ENCODE peak calls at places on chromosome 17, in seven cellular contexts. One of them, this sample, is unnamed.

GRCh38 chr17:59830007-59830630 is 62.6 kb downstream of the TUBD1 start:
- DNase-seq in A172: peak
- DNase-seq in hypothalamus: no peak
- DNase-seq in hippocampal formation: no peak
- DNase-seq in GM18507: no peak
- DNase-seq in stimulated activated CD4-positive, alpha-beta T cell treated with anti-CD3 and anti-CD28 coated beads, Interleukin-4, amount 100 ng/mL, for 48 hours: no peak
- DNase-seq in astrocyte of the spinal cord: peak
- DNase-seq in this sample: no peak

GRCh38 chr17:50498021-50498874 is 10.0 kb upstream of the MYCBPAP start:
- DNase-seq in GM18507: no peak
- DNase-seq in astrocyte of the spinal cord: no peak
- DNase-seq in stimulated activated CD4-positive, alpha-beta T cell treated with anti-CD3 and anti-CD28 coated beads, Interleukin-4, amount 100 ng/mL, for 48 hours: no peak
- DNase-seq in A172: peak
- DNase-seq in hippocampal formation: no peak
- DNase-seq in hypothalamus: no peak
- DNase-seq in this sample: no peak

GRCh38 chr17:66627985-66628384 is 206.9 kb upstream of the CACNG5 start:
- DNase-seq in stimulated activated CD4-positive, alpha-beta T cell treated with anti-CD3 and anti-CD28 coated beads, Interleukin-4, amount 100 ng/mL, for 48 hours: no peak
- DNase-seq in A172: no peak
- DNase-seq in GM18507: no peak
- DNase-seq in hippocampal formation: no peak
- DNase-seq in hypothalamus: no peak
- DNase-seq in astrocyte of the spinal cord: peak
- DNase-seq in this sample: no peak

GRCh38 chr17:15935891-15936290 is 9.0 kb upstream of the ADORA2B start:
- DNase-seq in A172: no peak
- DNase-seq in hippocampal formation: no peak
- DNase-seq in GM18507: no peak
- DNase-seq in astrocyte of the spinal cord: no peak
- DNase-seq in stimulated activated CD4-positive, alpha-beta T cell treated with anti-CD3 and anti-CD28 coated beads, Interleukin-4, amount 100 ng/mL, for 48 hours: no peak
- DNase-seq in hypothalamus: no peak
- DNase-seq in this sample: no peak

GRCh38 chr17:9003355-9004131 is 17.8 kb upstream of the NTN1 start:
- DNase-seq in stimulated activated CD4-positive, alpha-beta T cell treated with anti-CD3 and anti-CD28 coated beads, Interleukin-4, amount 100 ng/mL, for 48 hours: no peak
- DNase-seq in astrocyte of the spinal cord: no peak
- DNase-seq in hypothalamus: no peak
- DNase-seq in hippocampal formation: no peak
- DNase-seq in GM18507: no peak
- DNase-seq in A172: no peak
- DNase-seq in this sample: no peak

GRCh38 chr17:63696381-63696961 is 3.5 kb downstream of the LIMD2 start:
- DNase-seq in A172: peak
- DNase-seq in astrocyte of the spinal cord: peak
- DNase-seq in hypothalamus: no peak
- DNase-seq in GM18507: no peak
- DNase-seq in hippocampal formation: no peak
- DNase-seq in stimulated activated CD4-positive, alpha-beta T cell treated with anti-CD3 and anti-CD28 coated beads, Interleukin-4, amount 100 ng/mL, for 48 hours: no peak
- DNase-seq in this sample: no peak

GRCh38 chr17:64196626-64197025 is 66.4 kb downstream of the TEX2 start:
- DNase-seq in GM18507: no peak
- DNase-seq in A172: peak
- DNase-seq in hypothalamus: no peak
- DNase-seq in astrocyte of the spinal cord: peak
- DNase-seq in stimulated activated CD4-positive, alpha-beta T cell treated with anti-CD3 and anti-CD28 coated beads, Interleukin-4, amount 100 ng/mL, for 48 hours: no peak
- DNase-seq in hippocampal formation: no peak
- DNase-seq in this sample: no peak

GRCh38 chr17:3551189-3551588 is 6.4 kb downstream of the TRPV3 start:
- DNase-seq in astrocyte of the spinal cord: no peak
- DNase-seq in hypothalamus: no peak
- DNase-seq in hippocampal formation: no peak
- DNase-seq in GM18507: no peak
- DNase-seq in stimulated activated CD4-positive, alpha-beta T cell treated with anti-CD3 and anti-CD28 coated beads, Interleukin-4, amount 100 ng/mL, for 48 hours: no peak
- DNase-seq in A172: no peak
- DNase-seq in this sample: no peak

GRCh38 chr17:64615025-64615677 is 47.0 kb downstream of the SMURF2 start:
- DNase-seq in stimulated activated CD4-positive, alpha-beta T cell treated with anti-CD3 and anti-CD28 coated beads, Interleukin-4, amount 100 ng/mL, for 48 hours: no peak
- DNase-seq in GM18507: no peak
- DNase-seq in astrocyte of the spinal cord: peak
- DNase-seq in hypothalamus: no peak
- DNase-seq in A172: peak
- DNase-seq in hippocampal formation: no peak
- DNase-seq in this sample: no peak

This sample was measured in occipital lobe.